ENCODE peak calls at places on chromosomes 3 and 15, in five cellular contexts. J is GM12878, S is K562, M is HepG2, F is H1. V is an unnamed sample.

GRCh38 chr3:13010770-13011169 is 62.5 kb downstream of the IQSEC1 start:
- DNase-seq in M (no peak), F (no peak), J (no peak), S (no peak), V (no peak)

GRCh38 chr3:23246651-23247050 is 43.5 kb downstream of the UBE2E2 start:
- DNase-seq in J (no peak), F (no peak), M (no peak), S (no peak), V (no peak)

GRCh38 chr15:72491768-72492167 is 17.6 kb downstream of the ARIH1 start:
- DNase-seq in S (no peak), F (no peak), J (no peak), M (no peak), V (no peak)

GRCh38 chr3:149016669-149017541 is 25.6 kb downstream of the GYG1 start:
- DNase-seq in S (no peak), F (no peak), J (no peak), M (no peak), V (no peak)

GRCh38 chr3:117349566-117349965 is 640.0 kb downstream of the TUSC7 start:
- DNase-seq in J (no peak), F (no peak), S (no peak), M (no peak), V (no peak)

GRCh38 chr3:68088216-68088615 is 433.8 kb upstream of the SUCLG2 start:
- DNase-seq in M (no peak), F (no peak), J (no peak), S (no peak), V (no peak)

GRCh38 chr15:89059006-89059405 is 29.2 kb upstream of the ABHD2 start:
- DNase-seq in J (no peak), F (no peak), S (no peak), M (no peak), V (no peak)

GRCh38 chr3:134354612-134355275 is 19.5 kb downstream of the AMOTL2 start:
- DNase-seq in M (no peak), F (no peak), S (no peak), J (no peak), V (no peak)

GRCh38 chr3:59178698-59179097 is 128.9 kb upstream of the CFAP20DC start:
- DNase-seq in J (no peak), M (no peak), F (no peak), S (no peak), V (no peak)

GRCh38 chr15:55649058-55649423 is 60.9 kb upstream of the PYGO1 start:
- DNase-seq in F (no peak), J (no peak), M (no peak), S (no peak), V (no peak)

GRCh38 chr15:67025719-67026118 is 39.7 kb upstream of the SMAD3 start:
- DNase-seq in M (no peak), F (no peak), S (no peak), J (no peak), V (no peak)

GRCh38 chr3:134600166-134600670 is 50.6 kb downstream of the KY start:
- DNase-seq in F (no peak), J (no peak), S (no peak), M (no peak), V (no peak)

GRCh38 chr3:15520185-15520584 is 1.3 kb downstream of the COLQ start:
- DNase-seq in F (no peak), J (no peak), S (no peak), M (no peak), V (no peak)

GRCh38 chr3:52086939-52087675 is 30.7 kb upstream of the DUSP7 start:
- DNase-seq in S (peak), F (no peak), M (no peak), J (no peak), V (no peak)

GRCh38 chr15:58460108-58460507 is 28.3 kb downstream of the LIPC start:
- DNase-seq in J (no peak), S (no peak), F (no peak), M (no peak), V (no peak)

GRCh38 chr15:70259030-70259424 is 161.3 kb upstream of the TLE3 start:
- DNase-seq in J (no peak), F (no peak), S (peak), M (no peak), V (no peak)
- H3K9ac ChIP-seq in J (no peak), F (no peak), S (peak), M (no peak), V (no peak)

DNA sequence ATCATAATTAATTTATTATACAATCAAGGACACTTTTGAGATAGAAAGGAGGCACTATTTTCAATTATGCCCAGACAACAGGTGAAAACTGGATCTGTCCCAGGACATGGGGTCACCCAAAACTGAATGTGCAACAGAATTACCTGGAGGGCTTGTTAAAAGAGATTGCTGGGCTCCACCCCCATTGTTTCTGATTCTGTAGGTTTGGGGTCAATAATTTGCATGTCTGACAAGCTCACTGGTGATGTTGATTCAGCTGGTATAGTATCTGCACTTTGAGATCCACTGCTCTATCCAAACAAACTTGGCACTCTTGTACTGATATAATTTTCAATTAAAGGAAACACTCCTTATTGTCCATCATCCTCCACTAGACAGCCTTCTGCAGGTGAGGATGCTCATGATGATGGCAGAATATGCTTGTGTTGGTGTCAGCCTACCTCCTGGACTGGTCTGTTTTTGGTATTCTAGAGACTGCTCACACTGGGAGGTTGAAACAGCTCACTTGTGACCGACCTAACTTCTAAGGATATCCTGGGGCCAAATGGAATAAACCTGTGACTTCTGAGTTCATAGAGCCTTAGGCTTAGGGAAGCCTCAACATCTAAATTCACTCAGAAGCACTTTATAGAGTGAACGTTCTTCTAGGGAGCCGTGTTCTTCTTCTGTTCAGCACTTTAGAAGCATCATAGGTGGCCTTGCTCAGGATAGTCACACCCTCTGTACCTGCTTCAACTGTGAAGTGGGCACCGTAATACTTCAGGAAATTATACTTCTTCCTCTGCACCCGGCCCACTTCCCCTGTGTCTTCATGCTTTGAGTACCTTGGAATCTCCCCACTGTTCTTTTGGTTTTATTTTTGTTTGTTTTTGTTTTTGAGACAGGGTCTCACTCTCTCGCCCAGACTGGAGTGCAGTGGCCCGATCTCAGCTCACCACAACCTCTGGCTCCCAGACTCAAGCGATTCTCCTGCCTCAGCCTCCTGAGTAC is 2.0 kb downstream of the P2RY14 start:
- DNase-seq in F (no peak), J (no peak), M (no peak), S (no peak), V (no peak)
- TF ChIP-seq SRF in F (no peak), J (no peak), M (no peak), S (no peak), V (no peak)

GRCh38 chr3:54988302-54989022 is 60.6 kb upstream of the LRTM1 start:
- DNase-seq in M (no peak), F (no peak), S (no peak), J (no peak), V (no peak)
- H3K9ac ChIP-seq in M (no peak), F (no peak), S (no peak), J (no peak), V (no peak)

DNA sequence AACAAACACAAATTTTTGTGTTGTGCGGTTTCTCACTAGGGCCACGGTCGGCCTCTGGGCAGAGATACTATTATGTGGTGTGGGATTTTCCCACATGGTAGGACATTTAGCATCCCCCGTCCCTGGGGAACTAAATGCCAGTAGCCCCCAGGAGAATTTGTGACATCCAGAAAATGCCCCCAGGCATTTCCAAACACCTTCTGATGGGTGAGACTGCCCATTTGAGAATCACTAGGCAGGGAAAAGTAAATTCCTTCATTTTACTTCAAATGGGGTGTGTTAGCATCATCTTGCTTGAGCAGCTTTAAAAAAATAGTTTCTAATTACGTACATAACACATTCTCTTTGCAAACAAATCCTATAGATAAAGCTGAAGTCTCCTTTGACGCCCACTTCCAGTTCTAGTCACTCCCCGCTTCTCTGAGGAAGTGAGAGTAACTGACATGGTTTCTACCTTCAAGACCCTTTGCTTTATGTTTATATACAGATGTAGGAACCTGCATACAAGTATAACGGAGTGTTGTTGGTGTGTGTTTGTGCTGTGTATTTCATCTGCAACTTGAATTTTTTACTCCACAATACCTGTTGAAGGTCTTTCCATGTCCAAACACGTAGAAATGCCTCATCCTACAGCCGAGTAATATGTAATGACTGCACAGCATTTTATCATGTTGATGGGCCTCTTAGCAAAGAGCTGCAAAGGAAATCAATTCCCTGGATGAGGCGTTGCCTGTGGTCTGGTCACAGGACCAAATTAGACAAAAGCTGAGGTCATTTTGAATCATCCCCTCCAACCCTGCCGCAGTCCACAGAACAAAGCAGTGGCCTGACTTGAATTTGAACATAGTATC is 31.4 kb upstream of the ZBTB38 start:
- DNase-seq in S (no peak), F (no peak), J (peak), M (peak), V (no peak)
- TF ChIP-seq SRF in S (no peak), F (no peak), J (peak), M (no peak), V (no peak)

GRCh38 chr3:197508511-197508910 is 47.3 kb downstream of the BDH1 start:
- DNase-seq in M (no peak), J (no peak), S (no peak), F (no peak), V (no peak)

GRCh38 chr3:197510642-197511018 is 45.1 kb downstream of the BDH1 start:
- DNase-seq in J (no peak), M (no peak), F (no peak), S (no peak), V (no peak)

GRCh38 chr3:197507541-197507940 is 48.2 kb downstream of the BDH1 start:
- DNase-seq in S (no peak), F (no peak), M (no peak), J (no peak), V (no peak)

GRCh38 chr3:197508051-197508451 is 47.7 kb downstream of the BDH1 start:
- DNase-seq in S (no peak), F (no peak), J (no peak), M (no peak), V (no peak)

DNA sequence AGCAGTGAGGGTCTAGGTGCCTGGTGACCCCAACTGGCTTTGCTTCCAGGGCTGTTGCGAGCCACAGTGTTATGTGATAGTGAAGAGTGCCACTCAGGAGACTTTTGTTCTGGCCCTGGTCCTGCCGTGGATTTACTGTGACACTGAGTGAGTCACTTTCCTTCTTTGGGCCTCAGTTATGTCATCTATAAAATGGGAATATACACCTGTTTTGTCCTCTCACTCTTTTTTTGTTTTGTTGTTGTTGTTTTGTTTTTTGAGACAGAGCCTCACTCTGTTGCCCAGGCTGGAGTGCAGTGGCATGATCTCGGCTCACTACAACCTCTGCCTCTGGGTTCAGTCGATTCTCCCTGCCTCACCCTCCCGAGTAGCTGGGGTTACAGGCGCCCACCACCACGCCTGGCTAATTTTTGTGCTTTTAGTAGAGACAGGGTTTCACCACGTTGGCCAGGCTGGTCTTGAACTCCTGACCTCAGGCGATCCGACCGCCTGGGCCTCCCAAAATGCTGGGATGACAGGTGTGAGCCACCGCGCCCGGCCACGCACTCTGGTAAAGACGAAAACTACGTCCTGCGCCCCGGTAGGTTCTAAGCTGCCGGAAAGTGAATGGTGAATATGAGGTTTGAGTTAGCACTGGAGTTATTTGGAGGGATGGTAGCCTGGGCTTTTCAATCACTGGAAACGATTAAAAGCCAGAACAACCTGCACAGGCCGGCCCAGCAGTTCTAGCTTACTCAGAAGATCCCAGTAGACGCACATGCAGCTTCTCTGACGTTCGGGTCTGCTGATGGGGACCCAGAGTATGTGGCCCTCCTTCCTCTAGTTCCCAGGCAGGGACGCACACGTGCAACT is 46.6 kb downstream of the BDH1 start:
- DNase-seq in S (no peak), J (no peak), M (no peak), F (no peak), V (no peak)
- H3K9ac ChIP-seq in S (peak), J (no peak), M (peak), F (no peak), V (peak)

GRCh38 chr3:122915300-122916055 is 112.1 kb downstream of the SEMA5B start:
- DNase-seq in S (no peak), M (no peak), J (no peak), F (no peak), V (no peak)
- TF ChIP-seq SRF in S (no peak), M (no peak), J (no peak), F (no peak), V (no peak)